ENCODE peak calls at places on chromosomes 1 and 21, in nine cellular contexts. D is CD8-positive, alpha-beta T cell; M is K562; Y is esophagus squamous epithelium; P is mucosa of descending colon; Q is PC-3; J is PC-9; W is tibial nerve; E is neural progenitor cell. G is an unnamed sample. For H3K9me3 and H3K36me3, the result is how much of the 10 kb centered on the place peaks cover.

GRCh38 chr1:90580176-90580575 is 136.9 kb downstream of the BARHL2 start:
- DNase-seq in W (no peak), P (no peak), D (no peak), J (no peak), M (no peak), Y (no peak), Q (no peak), E (no peak), G (no peak)

GRCh38 chr1:200488375-200489165 is 78.7 kb upstream of the ZNF281 start:
- DNase-seq in J (peak), Y (no peak), E (peak), P (no peak), M (peak), Q (peak), D (peak), W (peak), G (peak)

GRCh38 chr1:196142111-196142510 is 466.1 kb downstream of the KCNT2 start:
- DNase-seq in Q (no peak), P (no peak), M (no peak), D (no peak), J (no peak), E (peak), W (no peak), Y (no peak), G (no peak)

GRCh38 chr1:203628997-203629508 is 2.4 kb downstream of the ATP2B4 start:
- DNase-seq in M (no peak), Y (no peak), E (no peak), Q (no peak), J (no peak), W (no peak), D (no peak), P (no peak), G (no peak)

GRCh38 chr1:41768538-41768937 is 150.2 kb downstream of the HIVEP3 start:
- DNase-seq in P (no peak), Q (no peak), E (no peak), J (no peak), Y (no peak), W (no peak), M (no peak), D (no peak), G (no peak)

GRCh38 chr21:45898028-45898350 is 83.6 kb upstream of the COL6A1 start:
- DNase-seq in P (peak), Y (no peak), E (no peak), J (no peak), Q (no peak), W (no peak), D (no peak), M (no peak), G (no peak)

GRCh38 chr21:36784942-36785341 is 86.0 kb downstream of the SIM2 start:
- DNase-seq in Y (no peak), D (no peak), P (peak), M (no peak), W (no peak), J (no peak), Q (no peak), E (peak), G (no peak)

GRCh38 chr1:32393136-32393535 is 1.1 kb downstream of the BSDC1 start:
- DNase-seq in W (no peak), Y (no peak), D (no peak), P (no peak), Q (no peak), J (no peak), E (no peak), M (no peak), G (no peak)

GRCh38 chr21:43983390-43983789 is 28.7 kb upstream of the TRAPPC10 start:
- DNase-seq in E (no peak), W (no peak), Q (no peak), P (peak), M (no peak), J (no peak), Y (no peak), D (no peak), G (no peak)

GRCh38 chr1:202411421-202411820 is 62.9 kb downstream of the PPP1R12B start:
- DNase-seq in P (no peak), M (no peak), Q (no peak), D (no peak), J (peak), E (no peak), W (no peak), Y (no peak), G (no peak)

GRCh38 chr1:183255073-183255472 is 69.0 kb downstream of the LAMC2 start:
- DNase-seq in W (no peak), J (no peak), Q (no peak), M (no peak), E (no peak), Y (no peak), D (no peak), P (no peak), G (no peak)

GRCh38 chr1:92990828-92991227 is 29.6 kb upstream of the DIPK1A start:
- DNase-seq in E (no peak), Y (no peak), W (no peak), P (no peak), J (no peak), Q (no peak), M (no peak), D (no peak), G (no peak)

GRCh38 chr21:45467221-45467779 is 62.3 kb downstream of the COL18A1 start:
- DNase-seq in J (no peak), M (no peak), E (no peak), P (peak), Q (peak), W (no peak), Y (no peak), D (no peak), G (no peak)

GRCh38 chr1:33039840-33040239 is 3.2 kb upstream of the AK2 start:
- DNase-seq in W (no peak), D (no peak), M (peak), Q (no peak), E (no peak), P (no peak), J (no peak), Y (no peak), G (no peak)

GRCh38 chr21:45078877-45079281 is 4.5 kb downstream of the ADARB1 start:
- DNase-seq in Q (no peak), M (no peak), P (no peak), J (no peak), D (peak), W (no peak), Y (no peak), E (no peak), G (no peak)

GRCh38 chr1:150764617-150765090 is 924 bp downstream of the CTSS start:
- DNase-seq in P (no peak), D (no peak), J (peak), Q (peak), E (no peak), W (no peak), Y (no peak), M (no peak), G (peak)

GRCh38 chr1:15523104-15523921 is 702 bp downstream of the CASP9 start:
- DNase-seq in Y (no peak), M (no peak), P (no peak), E (no peak), D (no peak), W (no peak), Q (peak), J (no peak), G (no peak)

GRCh38 chr21:32364801-32365200 is 28.0 kb downstream of the URB1 start:
- DNase-seq in J (no peak), W (no peak), Q (no peak), D (no peak), M (no peak), Y (no peak), P (no peak), E (peak), G (no peak)

GRCh38 chr1:227886993-227887696 is 60.6 kb downstream of the WNT9A start:
- DNase-seq in E (peak), W (peak), D (peak), J (no peak), Q (no peak), M (no peak), P (peak), Y (no peak), G (peak)

GRCh38 chr1:51421961-51422360 is 91.6 kb upstream of the TTC39A start:
- DNase-seq in M (peak), Q (peak), W (no peak), Y (no peak), D (no peak), E (peak), P (no peak), J (peak), G (no peak)

GRCh38 chr1:247639381-247639981 is 34.1 kb downstream of the OR2G3 start:
- DNase-seq in W (peak), Y (no peak), J (no peak), Q (peak), M (peak), D (no peak), E (peak), P (peak), G (no peak)

GRCh38 chr1:181175955-181176354 is 87.5 kb downstream of the IER5 start:
- DNase-seq in E (no peak), P (no peak), D (no peak), W (no peak), J (no peak), M (no peak), Q (no peak), Y (no peak), G (peak)

GRCh38 chr21:19507682-19508260 is 1104.2 kb upstream of the TMPRSS15 start:
- DNase-seq in M (peak), J (no peak), Y (no peak), E (peak), Q (peak), W (no peak), D (no peak), P (no peak), G (no peak)

GRCh38 chr1:202029171-202029665 is 18.8 kb downstream of the ELF3 start:
- DNase-seq in M (no peak), J (peak), W (no peak), D (no peak), E (no peak), Y (no peak), Q (peak), P (no peak), G (no peak)

GRCh38 chr21:46607605-46608004 is 2.7 kb upstream of the S100B start:
- DNase-seq in J (no peak), P (no peak), Q (no peak), D (no peak), Y (no peak), M (no peak), W (no peak), E (no peak), G (no peak)

GRCh38 chr1:22256213-22256512 is 113.3 kb upstream of the WNT4 start:
- DNase-seq in D (no peak), Q (no peak), E (no peak), W (no peak), Y (no peak), M (no peak), J (no peak), P (no peak), G (no peak)

GRCh38 chr1:175207971-175208370 is 15.4 kb upstream of the KIAA0040 start:
- DNase-seq in E (no peak), J (no peak), M (no peak), Q (no peak), D (no peak), Y (no peak), P (no peak), W (no peak), G (no peak)

GRCh38 chr1:156813750-156814570 is 2.7 kb downstream of the SH2D2A start:
- DNase-seq in M (peak), Q (peak), D (peak), E (peak), J (peak), Y (no peak), W (peak), P (peak), G (no peak)

GRCh38 chr1:53391982-53392381 is 64.1 kb upstream of the LRP8 start:
- DNase-seq in D (no peak), Y (no peak), P (no peak), M (no peak), Q (no peak), J (peak), E (no peak), W (no peak), G (no peak)

GRCh38 chr1:7135463-7135862 is 350.2 kb downstream of the CAMTA1 start:
- DNase-seq in Y (no peak), Q (no peak), M (no peak), J (no peak), D (no peak), W (no peak), P (no peak), E (peak), G (no peak)

GRCh38 chr1:226223786-226224244 is 351 bp downstream of the MIXL1 start:
- DNase-seq in Y (no peak), Q (no peak), J (no peak), P (peak), E (peak), D (no peak), M (peak), W (no peak), G (no peak)

GRCh38 chr1:74712863-74713262 is 20.0 kb downstream of the CRYZ start:
- DNase-seq in E (peak), P (no peak), J (no peak), W (no peak), Q (no peak), D (no peak), Y (no peak), M (no peak), G (no peak)

GRCh38 chr21:16072692-16073091 is 342.9 kb downstream of the USP25 start:
- DNase-seq in P (no peak), E (no peak), W (no peak), Y (no peak), Q (peak), J (no peak), D (no peak), M (no peak), G (no peak)

GRCh38 chr1:192958871-192959270 is 100.3 kb downstream of the UCHL5 start:
- DNase-seq in Q (no peak), M (no peak), W (no peak), E (no peak), Y (no peak), D (no peak), P (no peak), J (no peak), G (no peak)

GRCh38 chr1:53336146-53336545 is 8.3 kb upstream of the LRP8 start:
- DNase-seq in E (no peak), Q (no peak), J (no peak), W (no peak), Y (no peak), P (no peak), M (no peak), D (no peak), G (peak)

GRCh38 chr1:115313173-115313572 is 24.9 kb downstream of the NGF start:
- DNase-seq in Q (no peak), D (no peak), P (no peak), Y (no peak), E (no peak), M (no peak), J (no peak), W (no peak), G (no peak)

DNA sequence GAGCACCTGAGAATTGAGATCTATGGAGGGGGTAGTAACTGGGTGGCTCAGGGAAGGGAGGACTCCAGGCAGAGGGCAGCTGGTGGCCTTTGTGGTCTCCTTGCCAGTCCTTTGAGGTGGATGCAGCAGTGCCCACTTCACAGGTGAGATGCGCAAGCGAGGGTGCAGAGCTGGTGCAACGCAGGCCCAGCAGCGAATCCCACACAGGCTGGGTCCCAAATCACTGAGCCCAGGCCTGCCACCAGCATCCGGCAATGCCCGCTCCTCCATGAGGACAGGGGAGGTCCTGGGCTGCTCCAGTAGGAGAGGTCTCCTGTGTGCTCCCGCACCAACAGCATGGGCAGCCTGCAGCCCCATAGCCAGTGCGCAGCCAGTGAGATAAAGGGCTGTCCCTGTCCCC is 318.0 kb downstream of the PCP4 start:
- DNase-seq in W (no peak), Y (no peak), D (no peak), M (no peak), J (no peak), E (no peak), Q (no peak), P (no peak), G (no peak)
- H3K9me3 ChIP-seq in W (under half), Y (under half), D (under half), M (under half), J (under half), E (under half), Q (under half), P (under half), G (under half)

GRCh38 chr1:11999236-11999635 is 19.0 kb downstream of the MFN2 start:
- DNase-seq in Q (no peak), D (no peak), J (no peak), E (no peak), Y (no peak), M (no peak), P (no peak), W (no peak), G (no peak)

GRCh38 chr1:12001996-12002493 is 17.3 kb upstream of the MIIP start:
- DNase-seq in J (peak), M (no peak), E (no peak), W (no peak), Y (no peak), P (no peak), Q (peak), D (no peak), G (no peak)

GRCh38 chr1:12001249-12001917 is 17.9 kb upstream of the MIIP start:
- DNase-seq in D (no peak), P (no peak), Q (peak), J (no peak), W (no peak), Y (no peak), E (peak), M (no peak), G (no peak)

GRCh38 chr1:11997081-11997851 is 17.0 kb downstream of the MFN2 start:
- DNase-seq in P (no peak), W (no peak), E (no peak), Q (no peak), Y (no peak), J (no peak), D (no peak), M (no peak), G (no peak)

GRCh38 chr1:11998636-11999035 is 18.4 kb downstream of the MFN2 start:
- DNase-seq in D (no peak), Q (no peak), J (no peak), Y (no peak), E (no peak), M (no peak), P (no peak), W (no peak), G (no peak)
- H3K36me3 ChIP-seq in D (under half), Q (half or more), J (under half), Y (half or more), E (under half), M (half or more), P (under half), W (under half), G (half or more)

GRCh38 chr1:118486213-118486612 is 301.2 kb upstream of the SPAG17 start:
- DNase-seq in E (peak), D (no peak), Y (no peak), Q (no peak), J (no peak), W (no peak), M (no peak), P (no peak), G (no peak)

GRCh38 chr1:118485757-118486156 is 300.7 kb upstream of the SPAG17 start:
- DNase-seq in E (no peak), Y (no peak), M (no peak), D (no peak), Q (no peak), P (no peak), J (no peak), W (no peak), G (no peak)

GRCh38 chr1:118487091-118487490 is 302.1 kb upstream of the SPAG17 start:
- DNase-seq in M (no peak), P (no peak), J (no peak), E (no peak), W (no peak), Y (no peak), Q (no peak), D (no peak), G (no peak)

GRCh38 chr1:118483245-118484006 is 298.4 kb upstream of the SPAG17 start:
- DNase-seq in M (no peak), Y (no peak), Q (no peak), P (no peak), E (no peak), J (no peak), D (no peak), W (no peak), G (no peak)

GRCh38 chr1:118484893-118485292 is 299.9 kb upstream of the SPAG17 start:
- DNase-seq in W (no peak), Q (no peak), D (no peak), P (no peak), E (no peak), J (no peak), Y (no peak), M (no peak), G (no peak)
- H3K4me3 ChIP-seq in W (no peak), Q (no peak), D (no peak), P (no peak), E (no peak), J (no peak), Y (no peak), M (no peak), G (no peak)

GRCh38 chr1:2814511-2815075 is 13.1 kb upstream of the TTC34 start:
- DNase-seq in P (peak), M (no peak), J (no peak), E (no peak), Q (no peak), W (no peak), D (no peak), Y (no peak), G (no peak)
- H3K9me3 ChIP-seq in P (under half), M (under half), J (under half), E (under half), Q (under half), W (under half), D (under half), Y (under half), G (under half)

DNA sequence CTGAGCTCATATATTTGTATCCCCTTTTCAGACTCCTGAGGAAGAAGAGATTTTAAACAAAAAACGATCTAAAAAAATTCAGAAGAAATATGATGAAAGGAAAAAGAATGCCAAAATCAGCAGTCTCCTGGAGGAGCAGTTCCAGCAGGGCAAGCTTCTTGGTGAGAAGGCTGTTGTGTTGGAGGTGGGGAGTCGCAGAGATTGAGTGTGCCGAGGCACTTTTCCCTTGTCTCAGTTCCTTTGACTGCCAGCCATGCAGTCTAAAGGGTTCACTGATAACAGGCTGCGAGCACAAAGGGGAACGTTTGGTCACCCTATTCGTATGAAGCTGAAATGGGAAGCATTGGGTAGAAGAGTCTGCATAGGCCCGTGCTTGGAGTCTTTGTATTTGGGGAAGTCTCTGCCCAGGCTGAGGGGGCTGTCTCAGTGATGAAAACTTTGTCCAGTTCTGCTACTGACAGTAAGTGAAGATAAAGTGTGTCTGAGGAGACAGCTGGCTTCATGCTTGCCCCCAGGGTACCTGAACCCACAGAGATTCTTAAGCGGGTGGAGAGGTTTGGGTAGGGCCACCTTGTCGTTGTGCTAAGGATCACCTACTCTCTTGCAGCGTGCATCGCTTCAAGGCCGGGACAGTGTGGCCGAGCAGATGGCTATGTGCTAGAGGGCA is 2.8 kb downstream of the RPS8 start:
- DNase-seq in J (no peak), M (no peak), Y (no peak), E (no peak), W (no peak), Q (peak), D (no peak), P (no peak), G (no peak)
- H3K36me3 ChIP-seq in J (under half), M (half or more), Y (half or more), E (under half), W (under half), Q (half or more), D (under half), P (under half), G (half or more)

DNA sequence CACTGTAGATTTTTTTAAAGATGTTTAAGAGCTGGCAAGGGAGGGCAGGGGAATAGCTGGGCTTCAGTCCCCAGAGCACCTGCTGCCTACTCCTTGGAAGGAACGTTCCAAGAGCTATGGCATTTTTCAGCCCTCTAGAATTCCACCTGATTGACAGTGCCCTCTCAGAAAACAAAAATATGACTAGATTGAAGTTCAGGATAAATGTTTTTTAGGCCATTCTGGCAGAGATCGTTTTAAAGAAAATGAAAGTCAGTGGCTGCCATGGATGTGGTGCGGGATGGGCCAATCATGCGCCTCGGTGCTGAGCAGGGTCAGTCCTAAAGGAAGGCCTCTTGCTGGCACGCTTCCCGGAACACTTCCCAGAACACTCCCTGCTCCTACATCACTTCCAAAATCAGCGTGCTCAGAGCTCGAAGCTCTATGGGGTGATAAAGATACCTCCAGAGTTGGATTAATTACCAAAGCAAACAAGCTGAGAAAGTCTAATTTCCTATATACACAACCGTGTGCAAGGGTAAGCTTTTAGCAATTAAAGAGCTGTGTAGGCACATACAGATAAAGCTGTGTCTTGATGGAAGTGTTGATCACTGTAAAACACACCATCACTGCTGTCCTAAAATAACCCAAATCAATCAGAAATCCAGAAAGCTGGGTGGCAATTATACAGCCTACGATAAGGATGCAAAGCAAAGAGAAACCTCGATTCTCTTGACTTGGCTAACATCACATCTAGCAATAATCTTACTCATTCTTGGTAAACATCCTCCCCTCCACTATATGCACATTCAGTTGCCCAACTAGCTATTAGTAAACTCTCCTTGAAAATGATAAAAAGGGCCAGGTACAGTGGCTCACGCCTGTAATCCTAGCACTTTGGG is 34.6 kb downstream of the TGFBR3 start:
- DNase-seq in P (peak), J (peak), Y (no peak), M (no peak), Q (peak), W (peak), E (no peak), D (no peak), G (peak)
- H3K4me3 ChIP-seq in P (no peak), J (peak), Y (peak), M (no peak), Q (peak), W (peak), E (no peak), D (no peak), G (no peak)

G was measured in SJSA1.